ENCODE peak calls at places on chromosome 17, in nine cellular contexts. Q, X, M, T, E, W, Z, S and H are unnamed samples.
A peak's percentile ranks its signal among the peaks of the same experiment; 100 is the strongest.

GRCh38 chr17:75323043-75323591 is 33.9 kb upstream of the SLC25A19 start:
- DNase-seq in W (peak; percentile 93), M (peak; percentile 69), T (peak; percentile 83), Z (peak; percentile 92), E (no peak), X (peak; percentile 87), S (peak; percentile 74), Q (peak; percentile 71), H (no peak)

GRCh38 chr17:50117202-50118040 is 12.5 kb downstream of the SAMD14 start:
- DNase-seq in Z (peak; percentile 87), W (peak; percentile 89), X (no peak), Q (peak; percentile 66), M (peak; percentile 42), E (peak; percentile 69), S (no peak), T (peak; percentile 78), H (no peak)

GRCh38 chr17:2177235-2177811 is 122.4 kb downstream of the HIC1 start:
- DNase-seq in T (no peak), M (peak; percentile 89), E (no peak), S (no peak), X (no peak), Q (no peak), Z (no peak), W (no peak), H (no peak)

GRCh38 chr17:42779942-42780815 is at the start of gene WNK4:
- DNase-seq in Z (peak; percentile 65), M (no peak), Q (no peak), E (peak; percentile 82), X (peak; percentile 42), S (no peak), W (no peak), T (no peak), H (no peak)

GRCh38 chr17:70166571-70166970 is 2.8 kb upstream of the KCNJ2 start:
- DNase-seq in X (no peak), E (no peak), T (no peak), W (no peak), Z (no peak), M (no peak), S (no peak), Q (no peak), H (no peak)

GRCh38 chr17:42027540-42027889 is 7.6 kb downstream of the NKIRAS2 start:
- DNase-seq in W (no peak), Q (no peak), S (no peak), E (no peak), X (no peak), T (no peak), M (no peak), Z (peak; percentile 52), H (no peak)

GRCh38 chr17:80180192-80180591 is 10.4 kb downstream of the CARD14 start:
- DNase-seq in T (no peak), M (no peak), Q (no peak), Z (no peak), W (no peak), S (no peak), X (no peak), E (no peak), H (no peak)

GRCh38 chr17:73300392-73300791 is 11.4 kb downstream of the CDC42EP4 start:
- DNase-seq in S (no peak), M (no peak), E (no peak), W (no peak), X (no peak), Q (no peak), Z (no peak), T (no peak), H (no peak)

GRCh38 chr17:2996208-2996855 is 67.1 kb downstream of the OR1D5 start:
- DNase-seq in W (no peak), E (peak; percentile 32), S (peak; percentile 46), M (no peak), X (no peak), Q (no peak), T (no peak), Z (peak; percentile 38), H (no peak)

GRCh38 chr17:81254955-81255717 is 16.0 kb downstream of the NDUFAF8 start:
- DNase-seq in Z (peak; percentile 86), W (peak; percentile 90), X (no peak), S (peak; percentile 96), M (no peak), E (peak; percentile 90), Q (peak; percentile 85), T (peak; percentile 74), H (no peak)

GRCh38 chr17:37124074-37124824 is 175.5 kb downstream of the AATF start:
- DNase-seq in X (no peak), M (no peak), E (no peak), Z (no peak), S (no peak), W (no peak), Q (no peak), T (no peak), H (no peak)

DNA sequence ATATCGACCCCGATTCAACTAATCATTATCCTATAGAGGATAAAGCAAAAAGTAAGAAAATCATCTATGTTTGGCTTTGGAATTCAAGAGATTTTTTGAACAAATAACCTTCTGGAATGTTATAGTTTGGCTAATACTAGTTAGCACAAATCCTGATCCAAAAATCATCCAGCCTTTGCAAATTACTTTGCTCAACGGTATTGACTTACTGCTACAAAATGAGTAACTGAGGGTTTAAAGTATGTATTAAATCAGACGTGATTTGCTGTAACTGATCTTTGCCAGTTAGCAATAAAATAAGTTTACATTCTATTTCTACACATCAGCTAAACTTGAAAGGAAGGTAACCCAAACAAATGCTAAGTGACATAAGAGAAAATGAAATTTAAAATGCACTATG is 6.5 kb downstream of the MED13 start:
- DNase-seq in T (no peak), W (no peak), X (no peak), M (no peak), E (no peak), Q (no peak), S (no peak), Z (no peak), H (no peak)
- H3K4me1 ChIP-seq in T (peaks cover 70% of the 10 kb centered on the region), W (peaks cover 3% of the 10 kb centered on the region), X (no peaks in the 10 kb centered on the region), M (peaks cover 12% of the 10 kb centered on the region), E (peaks cover 38% of the 10 kb centered on the region), Q (peaks cover 74% of the 10 kb centered on the region), S (no peaks in the 10 kb centered on the region), Z (peaks cover 99% of the 10 kb centered on the region), H (peaks cover 9% of the 10 kb centered on the region)

DNA sequence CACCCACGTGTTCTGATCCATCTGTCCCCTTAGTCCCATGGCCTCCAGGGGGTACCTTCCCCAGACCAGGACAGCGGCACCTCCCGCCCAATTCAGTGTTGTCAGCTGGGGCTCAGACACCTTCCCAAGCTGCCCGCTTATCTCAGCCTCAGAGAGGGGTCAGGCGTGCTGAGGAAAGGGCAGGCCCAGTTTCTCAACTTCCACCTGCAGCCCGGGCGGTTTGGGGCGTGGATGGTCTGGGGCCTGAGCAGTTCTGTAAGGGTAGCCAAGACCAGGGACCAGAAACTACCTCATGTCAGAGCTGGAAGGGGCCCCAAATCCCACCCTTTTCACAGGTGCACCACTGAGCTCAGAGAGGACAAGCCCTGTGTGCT is 5.1 kb downstream of the PLCD3 start:
- DNase-seq in E (no peak), Z (no peak), T (no peak), W (no peak), S (no peak), X (no peak), Q (no peak), M (no peak), H (no peak)
- H3K4me1 ChIP-seq in E (peaks cover 66% of the 10 kb centered on the region), Z (peaks cover 66% of the 10 kb centered on the region), T (peaks cover 88% of the 10 kb centered on the region), W (peaks cover 3% of the 10 kb centered on the region), S (no peaks in the 10 kb centered on the region), X (peaks cover 38% of the 10 kb centered on the region), Q (peaks cover 70% of the 10 kb centered on the region), M (peaks cover 75% of the 10 kb centered on the region), H (peaks cover 89% of the 10 kb centered on the region)

GRCh38 chr17:63702616-63703015 is 2.7 kb upstream of the LIMD2 start:
- DNase-seq in Q (no peak), S (no peak), Z (no peak), T (no peak), M (no peak), W (no peak), E (no peak), X (no peak), H (no peak)

GRCh38 chr17:63701477-63702222 is 1.7 kb upstream of the LIMD2 start:
- DNase-seq in M (no peak), X (no peak), W (no peak), Z (peak; percentile 93), E (peak; percentile 86), T (no peak), S (peak; percentile 65), Q (peak; percentile 31), H (no peak)

GRCh38 chr17:63703029-63703428 is 3.1 kb upstream of the LIMD2 start:
- DNase-seq in S (no peak), E (no peak), X (no peak), Z (no peak), M (no peak), Q (no peak), W (no peak), T (no peak), H (no peak)

GRCh38 chr17:63700528-63701441 is 860 bp upstream of the LIMD2 start:
- DNase-seq in Z (peak; percentile 93), S (peak; percentile 73), M (no peak), E (peak; percentile 76), X (peak; percentile 39), W (peak; percentile 93), T (no peak), Q (peak; percentile 75), H (no peak)

GRCh38 chr17:63702223-63702577 is 2.3 kb upstream of the LIMD2 start:
- DNase-seq in S (peak; percentile 58), Z (peak; percentile 94), X (no peak), Q (no peak), M (no peak), E (peak; percentile 82), W (no peak), T (no peak), H (no peak)
- H3K4me1 ChIP-seq in S (no peaks in the 10 kb centered on the region), Z (peaks cover 93% of the 10 kb centered on the region), X (peaks cover 18% of the 10 kb centered on the region), Q (peaks cover 37% of the 10 kb centered on the region), M (no peaks in the 10 kb centered on the region), E (peaks cover 19% of the 10 kb centered on the region), W (no peaks in the 10 kb centered on the region), T (peaks cover 6% of the 10 kb centered on the region), H (peaks cover 66% of the 10 kb centered on the region)

GRCh38 chr17:28055546-28056275 is 13.2 kb downstream of the NLK start:
- DNase-seq in T (no peak), W (no peak), Q (no peak), M (no peak), E (no peak), X (no peak), S (no peak), Z (no peak), H (no peak)
- H3K4me1 ChIP-seq in T (peaks cover 29% of the 10 kb centered on the region), W (peaks cover 6% of the 10 kb centered on the region), Q (peaks cover 53% of the 10 kb centered on the region), M (peaks cover 7% of the 10 kb centered on the region), E (peaks cover 16% of the 10 kb centered on the region), X (no peaks in the 10 kb centered on the region), S (no peaks in the 10 kb centered on the region), Z (peaks cover 77% of the 10 kb centered on the region), H (peaks cover 24% of the 10 kb centered on the region)